ENCODE peak calls at places on chromosomes 11 and 22, in seven cellular contexts. O, Q, B, D, C, I and Z are unnamed samples.

GRCh38 chr22:31321421-31321820 is 24.7 kb downstream of the PATZ1 start:
- DNase-seq in O (no peak), Q (no peak), B (no peak), D (no peak), C (no peak), I (no peak), Z (no peak)

GRCh38 chr11:32630844-32631243 is 47.2 kb downstream of the EIF3M start:
- DNase-seq in O (no peak), Q (no peak), B (no peak), D (no peak), C (no peak), I (no peak), Z (no peak)

GRCh38 chr22:47151490-47151889 is 389.0 kb downstream of the TBC1D22A start:
- DNase-seq in O (no peak), Q (no peak), B (no peak), D (no peak), C (no peak), I (no peak), Z (no peak)

GRCh38 chr22:30744224-30744623 is 49.5 kb downstream of the OSBP2 start:
- DNase-seq in O (no peak), Q (no peak), B (no peak), D (no peak), C (no peak), I (no peak), Z (no peak)

GRCh38 chr11:17812286-17813187 is 78.0 kb downstream of the KCNC1 start:
- DNase-seq in O (no peak), Q (no peak), B (no peak), D (no peak), C (no peak), I (no peak), Z (no peak)

GRCh38 chr11:26188559-26188958 is 143.4 kb upstream of the ANO3 start:
- DNase-seq in O (no peak), Q (no peak), B (no peak), D (no peak), C (no peak), I (no peak), Z (no peak)

GRCh38 chr22:43031617-43032016 is 16.7 kb upstream of the PACSIN2 start:
- DNase-seq in O (no peak), Q (no peak), B (no peak), D (no peak), C (no peak), I (no peak), Z (no peak)

GRCh38 chr22:32325416-32325801 is 32.3 kb upstream of the RFPL3 start:
- DNase-seq in O (no peak), Q (no peak), B (no peak), D (no peak), C (peak; percentile 14), I (no peak), Z (no peak)

GRCh38 chr11:126506789-126507188 is 151.3 kb downstream of the ST3GAL4 start:
- DNase-seq in O (no peak), Q (no peak), B (no peak), D (no peak), C (no peak), I (no peak), Z (no peak)